ENCODE peak calls at places on chromosomes 2 and 18, in six cellular contexts. One of them, this sample, is unnamed. For H3K4me1, the result is how much of the 10 kb centered on the place peaks cover.

GRCh38 chr2:182068811-182069210 is 83.2 kb downstream of the PPP1R1C start:
- DNase-seq in neural progenitor cell: no peak
- DNase-seq in cardiac muscle cell: peak
- DNase-seq in gastrocnemius medialis: no peak
- DNase-seq in neuronal stem cell: no peak
- DNase-seq in body of pancreas: no peak
- DNase-seq in this sample: no peak

GRCh38 chr2:105540642-105541041 is 141.8 kb upstream of the FHL2 start:
- DNase-seq in neuronal stem cell: no peak
- DNase-seq in gastrocnemius medialis: no peak
- DNase-seq in body of pancreas: no peak
- DNase-seq in neural progenitor cell: no peak
- DNase-seq in cardiac muscle cell: no peak
- DNase-seq in this sample: no peak

GRCh38 chr2:16626997-16627605 is 38.5 kb downstream of the CYRIA start:
- DNase-seq in body of pancreas: no peak
- DNase-seq in cardiac muscle cell: no peak
- DNase-seq in neural progenitor cell: no peak
- DNase-seq in neuronal stem cell: no peak
- DNase-seq in gastrocnemius medialis: no peak
- DNase-seq in this sample: no peak

GRCh38 chr2:56337342-56337741 is 153.6 kb downstream of the CCDC85A start:
- DNase-seq in neural progenitor cell: no peak
- DNase-seq in cardiac muscle cell: no peak
- DNase-seq in neuronal stem cell: no peak
- DNase-seq in body of pancreas: peak
- DNase-seq in gastrocnemius medialis: no peak
- DNase-seq in this sample: no peak

GRCh38 chr2:86622878-86623548 is 652 bp downstream of the RNF103 start:
- DNase-seq in body of pancreas: peak
- DNase-seq in cardiac muscle cell: peak
- DNase-seq in gastrocnemius medialis: peak
- DNase-seq in neural progenitor cell: no peak
- DNase-seq in neuronal stem cell: peak
- DNase-seq in this sample: peak

GRCh38 chr2:45028276-45028675 is 19.0 kb upstream of the SIX2 start:
- DNase-seq in neuronal stem cell: no peak
- DNase-seq in cardiac muscle cell: peak
- DNase-seq in neural progenitor cell: no peak
- DNase-seq in body of pancreas: no peak
- DNase-seq in gastrocnemius medialis: no peak
- DNase-seq in this sample: no peak

GRCh38 chr2:217915706-217916105 is 87.1 kb downstream of the TNS1 start:
- DNase-seq in body of pancreas: no peak
- DNase-seq in cardiac muscle cell: no peak
- DNase-seq in gastrocnemius medialis: no peak
- DNase-seq in neural progenitor cell: no peak
- DNase-seq in neuronal stem cell: no peak
- DNase-seq in this sample: no peak

GRCh38 chr2:208854717-208855116 is 448.1 kb downstream of the PTH2R start:
- DNase-seq in neuronal stem cell: no peak
- DNase-seq in body of pancreas: no peak
- DNase-seq in neural progenitor cell: no peak
- DNase-seq in cardiac muscle cell: no peak
- DNase-seq in gastrocnemius medialis: no peak
- DNase-seq in this sample: no peak

GRCh38 chr2:66578067-66578852 is 143.3 kb downstream of the MEIS1 start:
- DNase-seq in body of pancreas: peak
- DNase-seq in gastrocnemius medialis: no peak
- DNase-seq in neuronal stem cell: no peak
- DNase-seq in neural progenitor cell: peak
- DNase-seq in cardiac muscle cell: no peak
- DNase-seq in this sample: peak

GRCh38 chr18:34838669-34839068 is 128.6 kb downstream of the DTNA start:
- DNase-seq in gastrocnemius medialis: peak
- DNase-seq in cardiac muscle cell: no peak
- DNase-seq in neuronal stem cell: no peak
- DNase-seq in neural progenitor cell: no peak
- DNase-seq in body of pancreas: no peak
- DNase-seq in this sample: no peak

GRCh38 chr2:239439383-239440315 is 38.8 kb upstream of the HDAC4 start:
- DNase-seq in neural progenitor cell: peak
- DNase-seq in gastrocnemius medialis: no peak
- DNase-seq in cardiac muscle cell: no peak
- DNase-seq in body of pancreas: no peak
- DNase-seq in neuronal stem cell: no peak
- DNase-seq in this sample: no peak

GRCh38 chr2:28093308-28093707 is 202.8 kb downstream of the BABAM2 start:
- DNase-seq in gastrocnemius medialis: no peak
- DNase-seq in body of pancreas: no peak
- DNase-seq in neuronal stem cell: no peak
- DNase-seq in neural progenitor cell: no peak
- DNase-seq in cardiac muscle cell: no peak
- DNase-seq in this sample: no peak

GRCh38 chr2:10129490-10129889 is 7.0 kb downstream of the RRM2 start:
- DNase-seq in gastrocnemius medialis: no peak
- DNase-seq in neural progenitor cell: no peak
- DNase-seq in cardiac muscle cell: no peak
- DNase-seq in body of pancreas: no peak
- DNase-seq in neuronal stem cell: no peak
- DNase-seq in this sample: no peak

GRCh38 chr2:10132043-10132575 is 9.6 kb downstream of the RRM2 start:
- DNase-seq in gastrocnemius medialis: no peak
- DNase-seq in neuronal stem cell: no peak
- DNase-seq in neural progenitor cell: no peak
- DNase-seq in body of pancreas: no peak
- DNase-seq in cardiac muscle cell: no peak
- DNase-seq in this sample: no peak

GRCh38 chr2:10126627-10127026 is 4.1 kb downstream of the RRM2 start:
- DNase-seq in neural progenitor cell: no peak
- DNase-seq in cardiac muscle cell: peak
- DNase-seq in body of pancreas: no peak
- DNase-seq in neuronal stem cell: no peak
- DNase-seq in gastrocnemius medialis: no peak
- DNase-seq in this sample: no peak

GRCh38 chr2:10125842-10126596 is 3.5 kb downstream of the RRM2 start:
- DNase-seq in cardiac muscle cell: no peak
- DNase-seq in body of pancreas: no peak
- DNase-seq in neural progenitor cell: no peak
- DNase-seq in gastrocnemius medialis: no peak
- DNase-seq in neuronal stem cell: no peak
- DNase-seq in this sample: no peak

DNA sequence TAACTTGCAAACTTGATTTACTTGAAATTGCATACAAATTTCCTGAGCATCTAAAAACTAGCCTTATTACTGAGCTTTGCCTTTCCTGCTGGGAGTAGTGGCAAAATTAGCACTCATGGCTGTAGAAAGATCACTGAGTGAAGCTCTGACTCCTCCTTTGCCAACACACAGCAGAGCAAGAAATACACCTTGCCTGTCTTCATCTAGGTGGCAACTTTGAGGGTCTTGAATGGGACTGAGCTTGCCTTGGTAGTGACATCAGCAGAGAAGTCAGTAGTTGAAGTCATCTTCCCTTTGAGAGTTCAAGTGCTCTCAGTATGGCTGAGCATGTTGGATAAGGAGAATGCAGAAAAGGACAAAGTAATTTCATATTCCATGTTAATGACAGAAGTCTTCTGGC is 5.9 kb downstream of the RRM2 start:
- DNase-seq in neural progenitor cell: no peak
- DNase-seq in gastrocnemius medialis: no peak
- DNase-seq in body of pancreas: no peak
- DNase-seq in cardiac muscle cell: no peak
- DNase-seq in neuronal stem cell: no peak
- DNase-seq in this sample: no peak
- H3K4me1 ChIP-seq in neural progenitor cell: under half
- H3K4me1 ChIP-seq in gastrocnemius medialis: under half
- H3K4me1 ChIP-seq in body of pancreas: under half
- H3K4me1 ChIP-seq in cardiac muscle cell: under half
- H3K4me1 ChIP-seq in neuronal stem cell: under half
- H3K4me1 ChIP-seq in this sample: under half

DNA sequence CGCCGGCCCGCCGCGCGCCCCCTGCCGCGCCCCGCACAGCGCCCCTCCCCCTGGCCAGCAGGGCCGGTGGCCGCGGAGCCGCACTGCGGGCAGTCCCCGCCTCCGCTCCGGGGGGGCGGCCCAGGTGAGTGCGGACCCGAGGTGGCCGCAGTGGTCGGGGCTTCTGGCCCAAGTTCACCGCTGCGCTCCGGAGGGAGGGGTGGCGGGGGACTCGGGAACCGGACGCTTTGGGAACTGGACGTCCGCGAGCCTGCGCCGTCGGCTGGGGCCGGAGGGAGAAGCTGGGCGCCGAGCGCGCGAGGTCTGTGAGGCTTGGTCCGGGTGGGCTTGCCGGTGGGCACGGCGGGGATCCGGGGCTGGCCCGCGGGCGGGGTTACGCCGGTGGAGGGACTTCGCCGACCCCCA is 587 bp upstream of the LDLRAD4 start:
- DNase-seq in cardiac muscle cell: no peak
- DNase-seq in neural progenitor cell: peak
- DNase-seq in neuronal stem cell: no peak
- DNase-seq in gastrocnemius medialis: no peak
- DNase-seq in body of pancreas: peak
- DNase-seq in this sample: no peak
- H3K4me1 ChIP-seq in cardiac muscle cell: under half
- H3K4me1 ChIP-seq in neural progenitor cell: under half
- H3K4me1 ChIP-seq in neuronal stem cell: under half
- H3K4me1 ChIP-seq in gastrocnemius medialis: half or more
- H3K4me1 ChIP-seq in body of pancreas: half or more
- H3K4me1 ChIP-seq in this sample: half or more

GRCh38 chr18:69996417-69996816 is 48.7 kb upstream of the CD226 start:
- DNase-seq in neuronal stem cell: no peak
- DNase-seq in cardiac muscle cell: no peak
- DNase-seq in neural progenitor cell: no peak
- DNase-seq in body of pancreas: no peak
- DNase-seq in gastrocnemius medialis: no peak
- DNase-seq in this sample: no peak

GRCh38 chr18:69995774-69996173 is 48.1 kb upstream of the CD226 start:
- DNase-seq in neuronal stem cell: no peak
- DNase-seq in cardiac muscle cell: no peak
- DNase-seq in body of pancreas: no peak
- DNase-seq in neural progenitor cell: no peak
- DNase-seq in gastrocnemius medialis: no peak
- DNase-seq in this sample: no peak

GRCh38 chr18:69999671-70000070 is 52.0 kb upstream of the CD226 start:
- DNase-seq in body of pancreas: no peak
- DNase-seq in neuronal stem cell: no peak
- DNase-seq in cardiac muscle cell: no peak
- DNase-seq in neural progenitor cell: no peak
- DNase-seq in gastrocnemius medialis: no peak
- DNase-seq in this sample: no peak

GRCh38 chr18:69998523-69998987 is 50.9 kb upstream of the CD226 start:
- DNase-seq in neuronal stem cell: no peak
- DNase-seq in cardiac muscle cell: no peak
- DNase-seq in body of pancreas: no peak
- DNase-seq in gastrocnemius medialis: no peak
- DNase-seq in neural progenitor cell: no peak
- DNase-seq in this sample: no peak

DNA sequence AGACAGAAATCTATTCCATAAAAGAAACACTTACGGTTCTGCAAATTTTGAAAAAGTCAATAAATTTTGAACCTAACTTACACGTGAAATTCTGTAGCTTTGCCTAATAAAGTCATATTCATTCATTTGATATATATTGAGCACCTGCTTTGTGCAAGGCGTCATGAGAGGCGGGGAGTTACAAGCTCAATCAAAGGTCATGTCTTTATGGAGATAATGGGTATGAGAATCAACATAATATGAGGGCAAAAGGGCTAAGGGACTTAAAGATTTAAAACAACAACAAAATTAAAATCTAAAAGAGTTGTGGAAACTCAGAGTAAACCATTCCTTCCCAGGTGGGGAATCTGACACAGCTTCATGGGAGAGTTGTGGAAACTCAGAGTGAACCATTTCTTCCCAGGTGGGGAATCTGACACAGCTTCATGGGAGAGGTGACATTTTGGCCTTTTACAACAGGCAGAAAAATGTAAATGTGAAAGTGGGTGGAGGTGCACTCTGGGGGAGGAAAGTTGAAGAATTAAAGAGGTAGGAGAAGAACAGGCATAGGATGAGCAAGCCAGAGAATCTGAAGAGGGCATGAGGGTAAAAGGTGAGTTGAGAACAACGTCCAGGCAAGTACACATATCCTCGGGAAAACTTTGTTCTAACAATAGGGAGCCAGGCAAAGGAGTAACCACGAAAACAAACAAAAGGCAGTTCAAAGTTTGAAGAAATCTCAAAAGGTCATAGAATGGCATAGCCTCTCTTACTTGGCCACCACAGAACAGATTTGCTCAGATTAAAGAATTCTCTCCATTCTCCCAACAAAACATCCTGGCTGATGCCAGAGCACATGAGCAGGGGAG is 49.5 kb upstream of the CD226 start:
- DNase-seq in body of pancreas: no peak
- DNase-seq in neural progenitor cell: no peak
- DNase-seq in gastrocnemius medialis: no peak
- DNase-seq in neuronal stem cell: no peak
- DNase-seq in cardiac muscle cell: no peak
- DNase-seq in this sample: no peak
- H3K4me1 ChIP-seq in body of pancreas: under half
- H3K4me1 ChIP-seq in neural progenitor cell: under half
- H3K4me1 ChIP-seq in gastrocnemius medialis: under half
- H3K4me1 ChIP-seq in neuronal stem cell: under half
- H3K4me1 ChIP-seq in cardiac muscle cell: under half
- H3K4me1 ChIP-seq in this sample: under half

GRCh38 chr2:215532844-215533243 is 97.0 kb upstream of the FN1 start:
- DNase-seq in cardiac muscle cell: no peak
- DNase-seq in gastrocnemius medialis: no peak
- DNase-seq in body of pancreas: no peak
- DNase-seq in neural progenitor cell: no peak
- DNase-seq in neuronal stem cell: no peak
- DNase-seq in this sample: no peak

GRCh38 chr2:215537621-215538020 is 101.8 kb upstream of the FN1 start:
- DNase-seq in neural progenitor cell: no peak
- DNase-seq in cardiac muscle cell: peak
- DNase-seq in gastrocnemius medialis: no peak
- DNase-seq in neuronal stem cell: no peak
- DNase-seq in body of pancreas: no peak
- DNase-seq in this sample: no peak

GRCh38 chr2:215536476-215536875 is 100.6 kb upstream of the FN1 start:
- DNase-seq in neural progenitor cell: no peak
- DNase-seq in body of pancreas: no peak
- DNase-seq in cardiac muscle cell: no peak
- DNase-seq in gastrocnemius medialis: no peak
- DNase-seq in neuronal stem cell: no peak
- DNase-seq in this sample: no peak

GRCh38 chr2:215535125-215535668 is 99.3 kb upstream of the FN1 start:
- DNase-seq in cardiac muscle cell: peak
- DNase-seq in neuronal stem cell: no peak
- DNase-seq in gastrocnemius medialis: no peak
- DNase-seq in body of pancreas: no peak
- DNase-seq in neural progenitor cell: no peak
- DNase-seq in this sample: no peak

DNA sequence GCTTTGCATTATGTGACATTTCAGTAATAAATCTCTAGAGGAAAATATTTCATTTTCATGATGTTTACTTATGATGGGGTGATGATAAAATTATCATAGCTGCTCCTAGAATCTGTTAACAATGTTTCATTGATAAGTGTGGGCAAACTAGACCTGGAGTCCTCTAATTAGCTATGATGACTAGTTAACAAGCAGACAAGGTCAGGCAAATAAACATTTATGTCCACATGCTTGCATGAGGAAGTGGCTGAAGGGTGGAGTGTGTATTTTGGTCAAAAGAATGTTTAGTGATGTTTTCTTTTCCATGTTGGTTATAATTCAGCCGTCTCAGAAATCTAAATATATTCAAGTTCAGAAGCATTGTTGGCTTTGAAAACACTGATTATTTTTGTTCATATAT is 99.9 kb upstream of the FN1 start:
- DNase-seq in gastrocnemius medialis: no peak
- DNase-seq in body of pancreas: no peak
- DNase-seq in cardiac muscle cell: no peak
- DNase-seq in neuronal stem cell: no peak
- DNase-seq in neural progenitor cell: no peak
- DNase-seq in this sample: no peak
- H3K4me1 ChIP-seq in gastrocnemius medialis: under half
- H3K4me1 ChIP-seq in body of pancreas: under half
- H3K4me1 ChIP-seq in cardiac muscle cell: under half
- H3K4me1 ChIP-seq in neuronal stem cell: under half
- H3K4me1 ChIP-seq in neural progenitor cell: under half
- H3K4me1 ChIP-seq in this sample: under half